ENCODE peak calls at places on chromosomes 4 and X, in eight cellular contexts. F is heart left ventricle, S is IMR-90, Q is lower lobe of right lung, Z is PC-3, H is left ventricle myocardium inferior, W is HCT116, J is cardiac muscle cell. Y is an unnamed sample.

GRCh38 chr4:40515398-40516293 is 114.0 kb downstream of the RBM47 start:
- DNase-seq in F (no peak), S (no peak), Q (peak; percentile 53), Z (peak; percentile 5), H (no peak), W (no peak), J (peak; percentile 71), Y (no peak)

GRCh38 chr4:45741897-45742296 is 382.0 kb downstream of the GABRG1 start:
- DNase-seq in F (no peak), S (no peak), Q (no peak), Z (no peak), H (no peak), W (no peak), J (no peak), Y (no peak)

GRCh38 chrX:105821471-105822081 is 763 bp upstream of the NRK start:
- DNase-seq in F (no peak), S (peak; percentile 45), Q (peak; percentile 38), Z (peak; percentile 62), H (no peak), W (no peak), J (peak; percentile 50), Y (no peak)

GRCh38 chr4:100795581-100795980 is 277.8 kb upstream of the EMCN start:
- DNase-seq in F (no peak), S (no peak), Q (no peak), Z (no peak), H (no peak), W (no peak), J (no peak), Y (no peak)

GRCh38 chr4:138158746-138159297 is 83.3 kb downstream of the SLC7A11 start:
- DNase-seq in F (no peak), S (peak; percentile 91), Q (no peak), Z (peak; percentile 58), H (no peak), W (no peak), J (peak; percentile 51), Y (no peak)

GRCh38 chr4:92231511-92231910 is 72.3 kb upstream of the GRID2 start:
- DNase-seq in F (no peak), S (peak; percentile 45), Q (no peak), Z (peak; percentile 71), H (no peak), W (no peak), J (no peak), Y (no peak)

GRCh38 chr4:8744083-8744805 is 127.4 kb downstream of the HMX1 start:
- DNase-seq in F (peak; percentile 1), S (no peak), Q (peak; percentile 21), Z (no peak), H (no peak), W (no peak), J (no peak), Y (no peak)

GRCh38 chr4:189294570-189294969 is 646.1 kb upstream of the FRG1 start:
- DNase-seq in F (no peak), S (no peak), Q (no peak), Z (peak; percentile 2), H (no peak), W (no peak), J (no peak), Y (no peak)

GRCh38 chr4:137994858-137995257 is 247.3 kb downstream of the SLC7A11 start:
- DNase-seq in F (no peak), S (peak; percentile 55), Q (no peak), Z (no peak), H (no peak), W (no peak), J (no peak), Y (no peak)

GRCh38 chrX:18377802-18378201 is 23.3 kb upstream of the SCML2 start:
- DNase-seq in F (no peak), S (peak; percentile 8), Q (no peak), Z (peak; percentile 54), H (no peak), W (peak; percentile 29), J (peak; percentile 35), Y (peak; percentile 24)

GRCh38 chr4:151420408-151420807 is 11.4 kb downstream of the FHIP1A start:
- DNase-seq in F (no peak), S (no peak), Q (no peak), Z (peak; percentile 9), H (no peak), W (no peak), J (no peak), Y (no peak)

GRCh38 chrX:47637546-47638195 is 7.9 kb upstream of the CFP start:
- DNase-seq in F (peak; percentile 34), S (no peak), Q (peak; percentile 83), Z (no peak), H (peak; percentile 25), W (no peak), J (peak; percentile 20), Y (peak; percentile 46)

GRCh38 chr4:11842620-11843263 is 414.0 kb upstream of the HS3ST1 start:
- DNase-seq in F (no peak), S (no peak), Q (no peak), Z (peak; percentile 28), H (no peak), W (no peak), J (no peak), Y (no peak)

GRCh38 chrX:121216979-121217378 is 169.6 kb downstream of the GLUD2 start:
- DNase-seq in F (no peak), S (no peak), Q (no peak), Z (no peak), H (no peak), W (no peak), J (no peak), Y (no peak)

GRCh38 chr4:180164799-180165198 is 2078.4 kb upstream of the TENM3 start:
- DNase-seq in F (no peak), S (peak; percentile 88), Q (no peak), Z (peak; percentile 27), H (no peak), W (no peak), J (no peak), Y (no peak)

GRCh38 chr4:94285666-94286065 is 57.0 kb downstream of the HPGDS start:
- DNase-seq in F (no peak), S (no peak), Q (no peak), Z (no peak), H (no peak), W (no peak), J (no peak), Y (no peak)

GRCh38 chrX:69163936-69164741 is 1.1 kb downstream of the PJA1 start:
- DNase-seq in F (peak; percentile 11), S (no peak), Q (peak; percentile 53), Z (no peak), H (no peak), W (no peak), J (peak; percentile 20), Y (peak; percentile 61)

DNA sequence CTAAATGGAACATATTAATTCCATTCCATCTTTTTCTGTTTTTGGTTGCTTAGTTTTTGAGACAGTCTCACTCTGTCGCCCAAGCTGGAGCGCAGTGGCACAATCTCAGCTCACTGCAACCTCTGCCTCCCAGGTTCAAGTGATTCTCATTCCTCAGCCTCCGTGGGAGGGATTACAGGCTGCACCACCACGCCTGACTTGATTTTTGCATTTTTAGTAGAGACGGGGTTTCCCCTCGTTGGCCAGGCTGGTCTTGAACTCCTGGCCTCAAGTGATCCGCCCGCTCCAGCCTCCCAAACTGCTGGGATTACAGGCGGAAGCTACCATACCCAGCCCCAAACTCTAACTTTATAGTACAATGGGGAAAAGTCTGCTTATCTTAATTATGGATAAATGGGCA is 11.2 kb downstream of the HNRNPD start:
- DNase-seq in F (no peak), S (no peak), Q (no peak), Z (no peak), H (no peak), W (no peak), J (no peak), Y (no peak)
- H3K4me1 ChIP-seq in F (peaks cover 86% of the 10 kb centered on the region), S (peaks cover 7% of the 10 kb centered on the region), Q (peaks cover 99% of the 10 kb centered on the region), Z (no peaks in the 10 kb centered on the region), H (peaks cover 99% of the 10 kb centered on the region), W (no peaks in the 10 kb centered on the region), J (peaks cover 57% of the 10 kb centered on the region), Y (peaks cover 72% of the 10 kb centered on the region)

DNA sequence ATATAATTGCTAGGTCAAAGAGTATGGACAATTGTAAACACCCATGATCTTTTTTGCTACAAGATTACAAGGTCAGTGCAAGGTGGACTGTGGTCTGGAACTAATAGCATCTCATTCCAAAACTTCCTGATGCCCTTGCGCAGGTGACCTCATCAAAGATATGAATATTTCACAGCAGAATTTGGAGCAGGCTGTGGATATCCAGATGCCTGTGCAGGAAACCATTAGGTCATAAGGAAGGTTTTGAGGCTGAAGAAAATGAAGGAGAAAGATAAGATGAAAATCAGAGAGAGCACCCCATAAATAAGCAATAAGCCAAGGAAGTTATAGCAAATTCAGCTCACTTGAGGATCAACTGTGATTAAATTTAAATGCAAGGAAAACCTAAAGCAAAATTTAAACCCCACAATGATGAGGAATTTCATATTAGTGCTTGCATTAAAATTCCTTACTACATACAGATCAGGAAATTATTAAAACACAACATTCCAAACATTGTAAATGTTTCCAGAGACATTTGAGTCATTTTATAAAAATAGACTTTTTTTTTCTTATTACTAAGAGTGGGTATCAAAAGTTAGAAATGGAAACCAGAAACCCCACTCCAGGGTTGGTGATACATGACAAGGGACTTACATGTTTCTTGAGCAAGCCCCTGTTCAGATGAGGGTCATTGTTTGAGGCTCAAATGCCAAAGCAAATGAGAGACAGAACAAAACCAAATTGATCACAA is 100.7 kb upstream of the FAM9C start:
- DNase-seq in F (no peak), S (peak; percentile 41), Q (no peak), Z (no peak), H (no peak), W (no peak), J (no peak), Y (no peak)
- H3K36me3 ChIP-seq in F (no peaks in the 10 kb centered on the region), S (no peaks in the 10 kb centered on the region), Q (no peaks in the 10 kb centered on the region), Z (no peaks in the 10 kb centered on the region), H (no peaks in the 10 kb centered on the region), W (no peaks in the 10 kb centered on the region), J (no peaks in the 10 kb centered on the region), Y (no peaks in the 10 kb centered on the region)

GRCh38 chr4:15681372-15682339 is at the start of gene FAM200B:
- DNase-seq in F (peak; percentile 98), S (peak; percentile 97), Q (peak; percentile 98), Z (peak; percentile 99), H (peak; percentile 99), W (peak; percentile 97), J (peak; percentile 99), Y (peak; percentile 87)
- H3K4me1 ChIP-seq in F (peaks cover 24% of the 10 kb centered on the region), S (peaks cover 7% of the 10 kb centered on the region), Q (peaks cover 25% of the 10 kb centered on the region), Z (peaks cover 50% of the 10 kb centered on the region), H (peaks cover 39% of the 10 kb centered on the region), W (peaks cover 48% of the 10 kb centered on the region), J (peaks cover 17% of the 10 kb centered on the region), Y (peaks cover 11% of the 10 kb centered on the region)

DNA sequence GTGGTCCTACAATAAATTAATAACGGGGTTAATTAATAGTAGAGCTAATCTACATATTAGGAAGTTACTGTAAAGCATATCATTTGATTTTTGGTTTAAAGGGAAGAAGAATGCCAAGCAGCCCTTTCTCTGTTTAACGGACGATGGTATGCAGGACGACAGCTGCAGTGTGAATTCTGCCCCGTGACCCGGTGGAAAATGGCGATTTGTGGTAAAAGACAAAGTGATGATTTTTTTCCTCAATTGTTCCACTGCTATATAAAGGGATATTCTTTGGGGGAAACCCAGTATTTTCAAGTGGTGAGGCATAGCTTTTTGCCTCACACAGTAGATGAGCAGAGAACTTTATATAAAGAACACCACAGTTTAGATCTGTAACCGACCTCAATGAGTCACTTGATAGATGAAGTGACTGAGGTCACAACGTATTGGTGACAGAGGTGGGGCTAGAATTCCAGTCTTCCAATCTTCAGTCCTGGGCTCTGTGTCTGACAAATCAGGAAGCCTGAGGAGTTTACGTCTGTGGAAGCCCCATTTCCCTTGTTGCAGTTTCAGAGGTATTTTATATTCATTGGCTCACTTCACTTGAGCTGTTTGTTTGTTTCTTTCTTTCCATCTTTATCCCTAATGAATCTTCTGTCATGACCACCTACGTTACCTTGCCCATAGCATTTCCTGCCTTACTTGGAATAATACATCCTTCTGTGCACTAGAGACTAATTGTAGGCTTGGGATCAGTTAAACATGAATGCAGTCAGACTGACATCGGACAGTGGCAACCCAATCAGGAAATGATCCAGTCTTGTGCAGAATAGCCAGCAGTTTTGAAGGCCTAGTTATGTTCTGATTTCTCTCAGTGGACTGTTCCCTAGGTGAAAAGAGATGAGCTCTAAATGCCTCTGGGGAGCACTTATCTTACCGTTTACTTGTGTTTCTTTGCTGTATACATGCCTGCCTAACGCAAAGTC is 30.1 kb downstream of the ZRSR2 start:
- DNase-seq in F (no peak), S (peak; percentile 71), Q (no peak), Z (no peak), H (no peak), W (no peak), J (no peak), Y (no peak)
- H3K36me3 ChIP-seq in F (peaks cover 95% of the 10 kb centered on the region), S (peaks cover 19% of the 10 kb centered on the region), Q (peaks cover 64% of the 10 kb centered on the region), Z (no peaks in the 10 kb centered on the region), H (peaks cover 7% of the 10 kb centered on the region), W (peaks cover 5% of the 10 kb centered on the region), J (peaks cover 6% of the 10 kb centered on the region), Y (peaks cover 48% of the 10 kb centered on the region)